ENCODE peak calls at places on chromosomes 2 and 18, in nine cellular contexts. One of them, this sample, is unnamed.

GRCh38 chr2:46122318-46122970 is 174.8 kb upstream of the EPAS1 start:
- DNase-seq in C1 segment of cervical spinal cord: no peak
- DNase-seq in left lobe of liver: no peak
- DNase-seq in retina: no peak
- DNase-seq in activated T-helper 1 cell treated with anti-CD3 and anti-CD28 coated beads, Interleukin-2, amount 50 U/mL, for 16 hours: no peak
- DNase-seq in GM23248: no peak
- DNase-seq in astrocyte of the spinal cord: no peak
- DNase-seq in substantia nigra: no peak
- DNase-seq in occipital lobe: no peak
- DNase-seq in this sample: no peak

GRCh38 chr2:134402385-134402784 is 148.5 kb downstream of the MGAT5 start:
- DNase-seq in C1 segment of cervical spinal cord: no peak
- DNase-seq in left lobe of liver: peak
- DNase-seq in retina: no peak
- DNase-seq in activated T-helper 1 cell treated with anti-CD3 and anti-CD28 coated beads, Interleukin-2, amount 50 U/mL, for 16 hours: no peak
- DNase-seq in GM23248: peak
- DNase-seq in astrocyte of the spinal cord: peak
- DNase-seq in substantia nigra: no peak
- DNase-seq in occipital lobe: no peak
- DNase-seq in this sample: no peak

GRCh38 chr2:229342376-229342775 is 71.3 kb upstream of the PID1 start:
- DNase-seq in C1 segment of cervical spinal cord: no peak
- DNase-seq in left lobe of liver: peak
- DNase-seq in retina: peak
- DNase-seq in activated T-helper 1 cell treated with anti-CD3 and anti-CD28 coated beads, Interleukin-2, amount 50 U/mL, for 16 hours: no peak
- DNase-seq in GM23248: peak
- DNase-seq in astrocyte of the spinal cord: peak
- DNase-seq in substantia nigra: no peak
- DNase-seq in occipital lobe: no peak
- DNase-seq in this sample: peak

GRCh38 chr2:57497489-57498096 is 549.0 kb upstream of the VRK2 start:
- DNase-seq in C1 segment of cervical spinal cord: no peak
- DNase-seq in left lobe of liver: peak
- DNase-seq in retina: peak
- DNase-seq in activated T-helper 1 cell treated with anti-CD3 and anti-CD28 coated beads, Interleukin-2, amount 50 U/mL, for 16 hours: no peak
- DNase-seq in GM23248: peak
- DNase-seq in astrocyte of the spinal cord: peak
- DNase-seq in substantia nigra: peak
- DNase-seq in occipital lobe: peak
- DNase-seq in this sample: peak

GRCh38 chr2:219028996-219029828 is 12.1 kb downstream of the CFAP65 start:
- DNase-seq in C1 segment of cervical spinal cord: peak
- DNase-seq in left lobe of liver: no peak
- DNase-seq in retina: no peak
- DNase-seq in activated T-helper 1 cell treated with anti-CD3 and anti-CD28 coated beads, Interleukin-2, amount 50 U/mL, for 16 hours: no peak
- DNase-seq in GM23248: no peak
- DNase-seq in astrocyte of the spinal cord: no peak
- DNase-seq in substantia nigra: no peak
- DNase-seq in occipital lobe: no peak
- DNase-seq in this sample: no peak

GRCh38 chr2:223057545-223057944 is 5.6 kb downstream of the KCNE4 start:
- DNase-seq in C1 segment of cervical spinal cord: no peak
- DNase-seq in left lobe of liver: no peak
- DNase-seq in retina: no peak
- DNase-seq in activated T-helper 1 cell treated with anti-CD3 and anti-CD28 coated beads, Interleukin-2, amount 50 U/mL, for 16 hours: no peak
- DNase-seq in GM23248: no peak
- DNase-seq in astrocyte of the spinal cord: no peak
- DNase-seq in substantia nigra: no peak
- DNase-seq in occipital lobe: no peak
- DNase-seq in this sample: no peak

GRCh38 chr2:7819860-7820259 is 862.0 kb upstream of the ID2 start:
- DNase-seq in C1 segment of cervical spinal cord: no peak
- DNase-seq in left lobe of liver: no peak
- DNase-seq in retina: no peak
- DNase-seq in activated T-helper 1 cell treated with anti-CD3 and anti-CD28 coated beads, Interleukin-2, amount 50 U/mL, for 16 hours: no peak
- DNase-seq in GM23248: no peak
- DNase-seq in astrocyte of the spinal cord: no peak
- DNase-seq in substantia nigra: no peak
- DNase-seq in occipital lobe: no peak
- DNase-seq in this sample: no peak

GRCh38 chr2:58594175-58594574 is 353.1 kb upstream of the FANCL start:
- DNase-seq in C1 segment of cervical spinal cord: no peak
- DNase-seq in left lobe of liver: no peak
- DNase-seq in retina: peak
- DNase-seq in activated T-helper 1 cell treated with anti-CD3 and anti-CD28 coated beads, Interleukin-2, amount 50 U/mL, for 16 hours: no peak
- DNase-seq in GM23248: peak
- DNase-seq in astrocyte of the spinal cord: no peak
- DNase-seq in substantia nigra: no peak
- DNase-seq in occipital lobe: no peak
- DNase-seq in this sample: no peak

GRCh38 chr2:26269571-26270170 is 24.9 kb downstream of the HADHB start:
- DNase-seq in C1 segment of cervical spinal cord: no peak
- DNase-seq in left lobe of liver: no peak
- DNase-seq in retina: no peak
- DNase-seq in activated T-helper 1 cell treated with anti-CD3 and anti-CD28 coated beads, Interleukin-2, amount 50 U/mL, for 16 hours: no peak
- DNase-seq in GM23248: peak
- DNase-seq in astrocyte of the spinal cord: no peak
- DNase-seq in substantia nigra: no peak
- DNase-seq in occipital lobe: no peak
- DNase-seq in this sample: no peak

GRCh38 chr18:77056399-77057015 is 76.1 kb downstream of the MBP start:
- DNase-seq in C1 segment of cervical spinal cord: no peak
- DNase-seq in left lobe of liver: no peak
- DNase-seq in retina: peak
- DNase-seq in activated T-helper 1 cell treated with anti-CD3 and anti-CD28 coated beads, Interleukin-2, amount 50 U/mL, for 16 hours: no peak
- DNase-seq in GM23248: peak
- DNase-seq in astrocyte of the spinal cord: no peak
- DNase-seq in substantia nigra: no peak
- DNase-seq in occipital lobe: no peak
- DNase-seq in this sample: no peak